ENCODE peak calls at places on chromosomes 11 and 22, in eight cellular contexts. J is kidney; R is neuronal stem cell; F is heart right ventricle; M is naive thymus-derived CD4-positive, alpha-beta T cell; P is sigmoid colon; D is spleen; I is HCT116. Y is an unnamed sample.
A peak's percentile ranks its signal among the peaks of the same experiment; 100 is the strongest.

GRCh38 chr11:63613517-63614135 is 607 bp downstream of the PLAAT3 start:
- DNase-seq in M (no peak), D (peak; percentile 89), F (peak; percentile 60), I (no peak), R (no peak), P (peak; percentile 84), J (peak; percentile 85), Y (peak; percentile 62)

GRCh38 chr11:120929664-120930154 is 94.2 kb upstream of the TBCEL start:
- DNase-seq in M (peak; percentile 45), D (no peak), P (no peak), F (peak; percentile 42), I (peak; percentile 61), J (no peak), R (peak; percentile 73), Y (peak; percentile 90)

GRCh38 chr11:73350908-73351636 is 25.1 kb upstream of the RELT start:
- DNase-seq in I (peak; percentile 41), P (peak; percentile 79), J (no peak), M (peak; percentile 58), R (no peak), D (peak; percentile 88), F (no peak), Y (peak; percentile 72)

GRCh38 chr11:12871251-12871650 is 137.9 kb upstream of the RASSF10 start:
- DNase-seq in J (no peak), R (no peak), D (no peak), F (no peak), I (no peak), M (no peak), P (no peak), Y (no peak)

GRCh38 chr11:124402326-124402922 is 3.6 kb upstream of the OR8B3 start:
- DNase-seq in I (peak; percentile 60), J (no peak), P (no peak), D (no peak), M (peak; percentile 47), R (peak; percentile 30), F (peak; percentile 67), Y (peak; percentile 62)

GRCh38 chr11:13140028-13140870 is 131.1 kb downstream of the RASSF10 start:
- DNase-seq in D (no peak), I (no peak), F (no peak), M (no peak), R (no peak), J (peak; percentile 75), P (no peak), Y (no peak)

GRCh38 chr11:70281114-70281729 is 10.7 kb downstream of the PPFIA1 start:
- DNase-seq in F (peak; percentile 57), J (peak; percentile 53), I (no peak), R (no peak), M (no peak), P (peak; percentile 79), D (no peak), Y (no peak)

GRCh38 chr22:24338701-24339451 is 68.2 kb downstream of the SPECC1L start:
- DNase-seq in M (no peak), I (no peak), J (no peak), F (peak; percentile 24), P (no peak), R (peak; percentile 1), D (no peak), Y (peak; percentile 30)

GRCh38 chr22:38172016-38172431 is 9.6 kb downstream of the PLA2G6 start:
- DNase-seq in D (no peak), R (no peak), M (no peak), F (no peak), I (no peak), J (peak; percentile 14), P (peak; percentile 58), Y (no peak)

GRCh38 chr11:66315921-66316811 is 678 bp downstream of the CD248 start:
- DNase-seq in J (peak; percentile 78), M (no peak), R (no peak), F (no peak), P (no peak), D (peak; percentile 79), I (no peak), Y (no peak)

GRCh38 chr11:12058425-12059115 is 50.1 kb upstream of the DKK3 start:
- DNase-seq in J (peak; percentile 35), R (no peak), D (no peak), M (no peak), P (no peak), F (no peak), I (no peak), Y (no peak)

GRCh38 chr11:91178366-91178765 is 955.5 kb upstream of the CHORDC1 start:
- DNase-seq in D (no peak), I (no peak), M (no peak), P (no peak), F (no peak), R (no peak), J (no peak), Y (no peak)

GRCh38 chr11:748007-748359 is 719 bp downstream of the TALDO1 start:
- DNase-seq in I (no peak), P (peak; percentile 64), F (no peak), J (peak; percentile 76), D (peak; percentile 86), R (no peak), M (no peak), Y (peak; percentile 28)

GRCh38 chr11:6438979-6439571 is 1.7 kb downstream of the HPX start:
- DNase-seq in M (no peak), P (no peak), I (peak; percentile 43), F (peak; percentile 28), R (peak; percentile 15), D (no peak), J (no peak), Y (peak; percentile 69)

GRCh38 chr22:32823024-32823730 is 21.7 kb downstream of the TIMP3 start:
- DNase-seq in M (no peak), J (no peak), I (peak; percentile 43), F (no peak), R (no peak), P (peak; percentile 62), D (no peak), Y (peak; percentile 85)

GRCh38 chr22:39456262-39457046 is at the start of gene MGAT3:
- DNase-seq in I (no peak), M (no peak), F (no peak), J (peak; percentile 75), R (no peak), D (peak; percentile 73), P (no peak), Y (no peak)

GRCh38 chr22:23065495-23066122 is 4.7 kb upstream of the GNAZ start:
- DNase-seq in P (peak; percentile 48), M (peak; percentile 15), J (peak; percentile 43), I (no peak), R (no peak), F (peak; percentile 1), D (peak; percentile 57), Y (no peak)

GRCh38 chr11:134528453-134528852 is 116.4 kb upstream of the B3GAT1 start:
- DNase-seq in J (peak; percentile 24), I (no peak), R (no peak), M (no peak), D (peak; percentile 58), P (peak; percentile 24), F (peak; percentile 2), Y (no peak)

GRCh38 chr22:43183496-43184263 is 3.3 kb downstream of the TTLL12 start:
- DNase-seq in J (peak; percentile 60), P (no peak), R (no peak), M (no peak), F (no peak), I (no peak), D (no peak), Y (no peak)

GRCh38 chr11:61728940-61729219 is 23.6 kb upstream of the MYRF start:
- DNase-seq in P (no peak), J (peak; percentile 73), R (no peak), M (no peak), I (peak; percentile 52), D (no peak), F (no peak), Y (no peak)

GRCh38 chr22:50218996-50219727 is 18.4 kb downstream of the SELENOO start:
- DNase-seq in I (peak; percentile 18), M (no peak), R (no peak), J (peak; percentile 90), F (peak; percentile 83), D (no peak), P (peak; percentile 97), Y (no peak)

GRCh38 chr11:30281476-30282288 is 41.2 kb upstream of the ARL14EP start:
- DNase-seq in F (no peak), P (no peak), I (no peak), R (no peak), M (no peak), J (no peak), D (peak; percentile 72), Y (no peak)

GRCh38 chr11:75344186-75344585 is 7.3 kb downstream of the ARRB1 start:
- DNase-seq in J (peak; percentile 45), R (no peak), I (no peak), D (no peak), M (no peak), P (no peak), F (no peak), Y (no peak)

GRCh38 chr11:100232006-100232405 is 455.1 kb upstream of the ARHGAP42 start:
- DNase-seq in D (no peak), F (no peak), M (no peak), R (no peak), P (no peak), I (no peak), J (no peak), Y (no peak)

GRCh38 chr11:24661313-24661712 is 164.5 kb downstream of the LUZP2 start:
- DNase-seq in D (no peak), F (no peak), R (no peak), M (no peak), P (no peak), J (no peak), I (no peak), Y (no peak)

GRCh38 chr22:19993926-19994325 is 22.7 kb downstream of the ARVCF start:
- DNase-seq in M (no peak), R (no peak), P (no peak), F (no peak), D (no peak), I (no peak), J (peak; percentile 39), Y (no peak)
- H3K9me3 ChIP-seq in M (no peaks in the 10 kb centered on the region), R (no peaks in the 10 kb centered on the region), P (no peaks in the 10 kb centered on the region), F (no peaks in the 10 kb centered on the region), D (no peaks in the 10 kb centered on the region), I (no peaks in the 10 kb centered on the region), J (no peaks in the 10 kb centered on the region), Y (no peaks in the 10 kb centered on the region)

GRCh38 chr22:20456064-20456721 is 18.6 kb upstream of the SCARF2 start:
- DNase-seq in F (peak; percentile 75), D (peak; percentile 92), R (peak; percentile 71), I (peak; percentile 54), M (peak; percentile 69), P (peak; percentile 90), J (peak; percentile 90), Y (peak; percentile 92)
- H3K27ac ChIP-seq in F (no peak overlapping the region), D (no peak overlapping the region), R (no peak overlapping the region), I (no peak overlapping the region), M (no peak overlapping the region), P (no peak overlapping the region), J (no peak overlapping the region), Y (no peak overlapping the region)

DNA sequence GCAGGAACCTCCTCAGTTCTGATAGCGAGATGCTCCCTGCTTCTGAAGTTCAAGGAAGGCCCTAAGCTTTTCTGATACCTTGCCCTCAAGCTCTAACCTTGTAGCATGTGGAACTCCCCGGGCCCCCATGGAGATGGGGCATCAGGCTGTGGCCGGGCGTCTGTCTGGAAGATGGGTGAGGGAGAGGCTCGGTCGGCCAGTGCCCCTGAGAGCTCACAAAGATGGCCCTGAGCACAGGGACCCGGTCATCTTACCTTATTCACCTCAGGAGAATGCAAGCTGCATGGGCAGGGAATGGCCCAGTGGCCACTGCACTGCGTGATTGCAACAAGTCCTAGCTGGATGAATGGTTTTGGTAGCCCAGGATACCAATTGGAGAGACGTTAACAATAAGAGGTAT is 830.3 kb downstream of the TBC1D22A start:
- DNase-seq in R (no peak), M (no peak), J (no peak), F (no peak), P (peak; percentile 39), I (no peak), D (no peak), Y (no peak)
- H3K9me3 ChIP-seq in R (peaks cover 49% of the 10 kb centered on the region), M (no peaks in the 10 kb centered on the region), J (no peaks in the 10 kb centered on the region), F (no peaks in the 10 kb centered on the region), P (no peaks in the 10 kb centered on the region), I (no peaks in the 10 kb centered on the region), D (no peaks in the 10 kb centered on the region), Y (peaks cover 4% of the 10 kb centered on the region)

GRCh38 chr22:17109976-17110375 is 11.2 kb downstream of the TMEM121B start:
- DNase-seq in I (no peak), R (no peak), F (no peak), P (no peak), M (no peak), J (no peak), D (peak; percentile 62), Y (no peak)
- H3K27ac ChIP-seq in I (no peak overlapping the region), R (no peak overlapping the region), F (no peak overlapping the region), P (no peak overlapping the region), M (no peak overlapping the region), J (no peak overlapping the region), D (no peak overlapping the region), Y (no peak overlapping the region)